ENCODE peak calls at places on chromosomes 16 and 17, in four cellular contexts. One of them, this sample, is unnamed.

GRCh38 chr16:11583171-11583570 is 3.5 kb downstream of the LITAF start:
- DNase-seq in HepG2: no peak
- DNase-seq in K562: no peak
- DNase-seq in HCT116: no peak
- DNase-seq in this sample: no peak

GRCh38 chr17:1182831-1183578 is 3.2 kb upstream of the ABR start:
- DNase-seq in HCT116: no peak
- DNase-seq in HepG2: no peak
- DNase-seq in K562: no peak
- DNase-seq in this sample: no peak

GRCh38 chr17:41835800-41836549 is at the start of gene NT5C3B:
- DNase-seq in HepG2: peak
- DNase-seq in HCT116: peak
- DNase-seq in K562: peak
- DNase-seq in this sample: no peak

GRCh38 chr16:11107781-11108465 is 148.1 kb downstream of the SOCS1 start:
- DNase-seq in HepG2: no peak
- DNase-seq in K562: no peak
- DNase-seq in HCT116: no peak
- DNase-seq in this sample: no peak

GRCh38 chr16:69386596-69386995 is 789 bp upstream of the TERF2 start:
- DNase-seq in K562: peak
- DNase-seq in HepG2: no peak
- DNase-seq in HCT116: no peak
- DNase-seq in this sample: no peak

GRCh38 chr16:65120811-65121721 is 797 bp downstream of the CDH11 start:
- DNase-seq in K562: no peak
- DNase-seq in HepG2: no peak
- DNase-seq in HCT116: no peak
- DNase-seq in this sample: no peak

GRCh38 chr17:47905221-47905733 is 9.2 kb downstream of the SP2 start:
- DNase-seq in HepG2: peak
- DNase-seq in K562: no peak
- DNase-seq in HCT116: no peak
- DNase-seq in this sample: no peak

GRCh38 chr17:57522436-57523005 is 222.6 kb downstream of the CCDC182 start:
- DNase-seq in HepG2: no peak
- DNase-seq in K562: no peak
- DNase-seq in HCT116: no peak
- DNase-seq in this sample: no peak

GRCh38 chr16:2289282-2289681 is 21.4 kb upstream of the RNPS1 start:
- DNase-seq in HepG2: no peak
- DNase-seq in K562: no peak
- DNase-seq in HCT116: no peak
- DNase-seq in this sample: no peak

GRCh38 chr17:45814622-45815606 is 29.8 kb upstream of the SPPL2C start:
- DNase-seq in HepG2: no peak
- DNase-seq in HCT116: no peak
- DNase-seq in K562: no peak
- DNase-seq in this sample: no peak

GRCh38 chr16:67529639-67530012 is 997 bp downstream of the RIPOR1 start:
- DNase-seq in HCT116: no peak
- DNase-seq in HepG2: no peak
- DNase-seq in K562: no peak
- DNase-seq in this sample: no peak

GRCh38 chr17:5879424-5879823 is 190.8 kb upstream of the WSCD1 start:
- DNase-seq in K562: no peak
- DNase-seq in HepG2: no peak
- DNase-seq in HCT116: no peak
- DNase-seq in this sample: no peak
- TF ChIP-seq TCF7L2 in K562: no peak
- TF ChIP-seq TCF7L2 in HepG2: no peak
- TF ChIP-seq TCF7L2 in HCT116: no peak
- TF ChIP-seq TCF7L2 in this sample: no peak

GRCh38 chr17:80847506-80848230 is 144.0 kb upstream of the CHMP6 start:
- DNase-seq in HepG2: no peak
- DNase-seq in K562: peak
- DNase-seq in HCT116: no peak
- DNase-seq in this sample: no peak
- TF ChIP-seq REST in HepG2: no peak
- TF ChIP-seq REST in K562: no peak
- TF ChIP-seq REST in HCT116: no peak
- TF ChIP-seq REST in this sample: no peak

GRCh38 chr16:85197611-85198566 is 85.6 kb upstream of the CIBAR2 start:
- DNase-seq in HepG2: peak
- DNase-seq in K562: no peak
- DNase-seq in HCT116: no peak
- DNase-seq in this sample: no peak

GRCh38 chr16:85195271-85195647 is 83.0 kb upstream of the CIBAR2 start:
- DNase-seq in HCT116: no peak
- DNase-seq in K562: no peak
- DNase-seq in HepG2: no peak
- DNase-seq in this sample: no peak

GRCh38 chr16:85199069-85199725 is 86.9 kb upstream of the CIBAR2 start:
- DNase-seq in HCT116: no peak
- DNase-seq in HepG2: no peak
- DNase-seq in K562: no peak
- DNase-seq in this sample: no peak

GRCh38 chr16:85195884-85196816 is 83.9 kb upstream of the CIBAR2 start:
- DNase-seq in HCT116: no peak
- DNase-seq in HepG2: no peak
- DNase-seq in K562: no peak
- DNase-seq in this sample: no peak

GRCh38 chr16:85196976-85197375 is 84.7 kb upstream of the CIBAR2 start:
- DNase-seq in HCT116: no peak
- DNase-seq in K562: no peak
- DNase-seq in HepG2: no peak
- DNase-seq in this sample: no peak
- TF ChIP-seq TCF7L2 in HCT116: no peak
- TF ChIP-seq TCF7L2 in K562: no peak
- TF ChIP-seq TCF7L2 in HepG2: no peak
- TF ChIP-seq TCF7L2 in this sample: no peak

GRCh38 chr17:61750656-61751055 is 112.7 kb downstream of the BRIP1 start:
- DNase-seq in HCT116: no peak
- DNase-seq in HepG2: no peak
- DNase-seq in K562: no peak
- DNase-seq in this sample: no peak
- TF ChIP-seq REST in HCT116: no peak
- TF ChIP-seq REST in HepG2: no peak
- TF ChIP-seq REST in K562: no peak
- TF ChIP-seq REST in this sample: no peak

DNA sequence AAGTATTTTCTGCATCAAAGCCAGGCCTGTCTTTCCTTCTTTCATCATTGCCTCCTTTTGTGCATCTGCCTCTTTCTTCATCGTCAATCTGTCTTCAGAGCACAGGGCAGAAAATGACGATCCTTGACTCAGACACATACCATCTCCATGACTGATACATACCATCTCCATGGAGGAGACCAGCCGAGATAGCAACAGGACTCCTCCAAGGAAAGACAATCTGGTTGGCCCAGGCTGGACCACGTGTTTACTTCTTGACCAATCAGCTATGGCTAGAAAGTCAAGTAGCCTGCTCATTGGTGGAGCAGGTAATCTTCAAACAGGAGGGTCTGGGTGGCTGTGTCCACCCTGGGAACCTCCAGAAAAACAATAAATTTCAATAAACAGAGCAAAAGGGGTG is 164.6 kb downstream of the CPPED1 start:
- DNase-seq in K562: peak
- DNase-seq in HepG2: peak
- DNase-seq in HCT116: no peak
- DNase-seq in this sample: no peak
- TF ChIP-seq TCF7L2 in K562: no peak
- TF ChIP-seq TCF7L2 in HepG2: no peak
- TF ChIP-seq TCF7L2 in HCT116: no peak
- TF ChIP-seq TCF7L2 in this sample: no peak

GRCh38 chr17:8154608-8155152 is 2.5 kb upstream of the PER1 start:
- DNase-seq in K562: no peak
- DNase-seq in HepG2: no peak
- DNase-seq in HCT116: no peak
- DNase-seq in this sample: no peak
- TF ChIP-seq REST in K562: no peak
- TF ChIP-seq REST in HepG2: no peak
- TF ChIP-seq REST in HCT116: no peak
- TF ChIP-seq REST in this sample: no peak